ENCODE peak calls at places on chromosomes 2 and 18, in six cellular contexts. L is body of pancreas, F is right lobe of liver, V is A549, W is OCI-LY7, I is ovary. G is an unnamed sample.

GRCh38 chr2:200275281-200276103 is 31.0 kb upstream of the SPATS2L start:
- DNase-seq in L (no peak), F (no peak), V (no peak), W (no peak), I (no peak), G (no peak)

GRCh38 chr18:23209031-23209430 is 73.7 kb downstream of the CABLES1 start:
- DNase-seq in L (no peak), F (no peak), V (no peak), W (no peak), I (no peak), G (no peak)

GRCh38 chr2:172888704-172889103 is 153.1 kb downstream of the RAPGEF4 start:
- DNase-seq in L (no peak), F (no peak), V (no peak), W (no peak), I (no peak), G (no peak)

GRCh38 chr18:11246883-11247282 is 97.5 kb upstream of the PIEZO2 start:
- DNase-seq in L (no peak), F (no peak), V (no peak), W (no peak), I (no peak), G (peak)

GRCh38 chr2:233829193-233830110 is 24.9 kb downstream of the HJURP start:
- DNase-seq in L (no peak), F (no peak), V (no peak), W (no peak), I (no peak), G (no peak)

GRCh38 chr18:65990174-65990690 is 239.4 kb downstream of the CDH7 start:
- DNase-seq in L (no peak), F (no peak), V (no peak), W (no peak), I (no peak), G (no peak)

GRCh38 chr18:12121175-12122095 is 27.8 kb downstream of the ANKRD62 start:
- DNase-seq in L (peak), F (no peak), V (peak), W (no peak), I (no peak), G (no peak)

GRCh38 chr18:44060197-44060596 is 620.5 kb upstream of the SETBP1 start:
- DNase-seq in L (no peak), F (no peak), V (no peak), W (no peak), I (no peak), G (no peak)

GRCh38 chr2:147076634-147077033 is 768.2 kb upstream of the ACVR2A start:
- DNase-seq in L (no peak), F (no peak), V (no peak), W (no peak), I (no peak), G (peak)

GRCh38 chr18:62715829-62716678 is 713 bp downstream of the PHLPP1 start:
- DNase-seq in L (peak), F (peak), V (peak), W (peak), I (peak), G (peak)

GRCh38 chr18:74994502-74995403 is 214.2 kb downstream of the PTGR3 start:
- DNase-seq in L (no peak), F (no peak), V (no peak), W (no peak), I (no peak), G (peak)

GRCh38 chr2:174763793-174764179 is 486 bp downstream of the CHRNA1 start:
- DNase-seq in L (no peak), F (no peak), V (no peak), W (no peak), I (no peak), G (no peak)

GRCh38 chr2:174764281-174765063 is at the start of gene CHRNA1:
- DNase-seq in L (no peak), F (no peak), V (no peak), W (no peak), I (no peak), G (peak)

GRCh38 chr2:174768557-174768956 is 4.3 kb upstream of the CHRNA1 start:
- DNase-seq in L (no peak), F (no peak), V (no peak), W (no peak), I (no peak), G (no peak)

GRCh38 chr2:174762464-174762863 is 1.8 kb downstream of the CHRNA1 start:
- DNase-seq in L (no peak), F (no peak), V (no peak), W (no peak), I (no peak), G (no peak)

DNA sequence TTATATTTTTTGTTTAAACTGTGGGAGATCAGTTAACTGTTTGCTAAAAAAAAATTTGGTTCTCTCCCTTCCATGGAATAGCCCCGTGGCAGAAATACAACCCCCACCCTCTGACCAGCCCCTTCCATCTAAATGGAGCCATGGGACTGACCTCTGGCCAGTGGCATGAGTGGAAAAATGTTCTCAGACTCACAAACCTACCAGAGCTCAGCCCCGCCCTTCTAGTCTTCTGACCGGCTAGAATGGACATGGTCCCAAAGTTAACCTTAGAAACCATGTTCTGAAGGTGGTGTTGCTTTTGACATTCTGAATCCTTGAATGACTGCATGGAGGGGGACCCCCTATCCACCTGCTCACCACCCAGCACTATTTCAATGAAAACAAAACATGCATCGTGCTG is 1.3 kb upstream of the CHRNA1 start:
- DNase-seq in L (no peak), F (no peak), V (no peak), W (no peak), I (no peak), G (no peak)
- H3K4me3 ChIP-seq in L (no peak), F (no peak), V (no peak), W (no peak), I (no peak), G (no peak)

GRCh38 chr2:70357076-70358071 is 55.5 kb upstream of the FAM136A start:
- DNase-seq in L (no peak), F (no peak), V (peak), W (no peak), I (no peak), G (no peak)
- H3K4me3 ChIP-seq in L (no peak), F (no peak), V (no peak), W (no peak), I (no peak), G (no peak)

DNA sequence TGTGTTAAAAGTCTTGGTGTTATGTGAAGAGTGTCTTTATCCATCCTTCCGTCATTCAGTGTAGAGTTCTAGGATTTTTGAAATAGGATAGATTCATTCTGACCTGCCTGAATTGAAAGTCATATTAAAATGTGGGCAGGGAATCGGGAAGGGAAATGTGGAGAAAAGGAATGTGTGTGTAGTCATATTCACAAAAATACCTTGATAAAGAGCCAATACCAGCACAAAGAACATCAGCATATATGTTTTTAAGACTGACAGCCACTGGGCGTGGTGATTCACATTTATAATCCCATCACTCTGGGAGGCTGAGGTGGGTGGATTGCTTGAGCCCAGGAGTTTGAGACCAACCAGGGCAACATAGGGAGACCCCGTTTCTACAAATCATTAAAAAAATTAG is 188.1 kb downstream of the CAMKMT start:
- DNase-seq in L (no peak), F (no peak), V (no peak), W (no peak), I (no peak), G (peak)
- H3K4me3 ChIP-seq in L (no peak), F (no peak), V (no peak), W (no peak), I (no peak), G (no peak)

DNA sequence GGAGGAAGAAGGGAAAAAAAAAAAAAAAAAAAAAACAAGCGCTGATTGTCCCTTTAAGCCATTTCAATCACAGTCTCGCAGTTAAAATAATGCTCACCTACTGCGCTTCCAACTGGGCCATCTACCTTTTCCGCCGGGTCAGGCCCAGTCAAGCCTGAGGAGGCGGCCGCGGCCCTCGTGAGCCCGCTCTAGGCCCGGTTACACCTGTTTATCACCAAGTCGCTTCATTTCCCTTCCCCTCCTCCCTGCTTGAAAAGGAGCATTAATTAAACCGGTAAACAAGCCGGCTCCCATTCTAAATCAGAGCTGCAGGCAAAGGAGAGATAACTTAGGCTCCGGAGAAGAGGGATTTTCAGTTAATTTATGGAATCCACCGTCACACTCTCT is 140.2 kb upstream of the SIX3 start:
- DNase-seq in L (no peak), F (no peak), V (no peak), W (no peak), I (no peak), G (no peak)
- H3K4me3 ChIP-seq in L (no peak), F (no peak), V (no peak), W (no peak), I (no peak), G (no peak)

DNA sequence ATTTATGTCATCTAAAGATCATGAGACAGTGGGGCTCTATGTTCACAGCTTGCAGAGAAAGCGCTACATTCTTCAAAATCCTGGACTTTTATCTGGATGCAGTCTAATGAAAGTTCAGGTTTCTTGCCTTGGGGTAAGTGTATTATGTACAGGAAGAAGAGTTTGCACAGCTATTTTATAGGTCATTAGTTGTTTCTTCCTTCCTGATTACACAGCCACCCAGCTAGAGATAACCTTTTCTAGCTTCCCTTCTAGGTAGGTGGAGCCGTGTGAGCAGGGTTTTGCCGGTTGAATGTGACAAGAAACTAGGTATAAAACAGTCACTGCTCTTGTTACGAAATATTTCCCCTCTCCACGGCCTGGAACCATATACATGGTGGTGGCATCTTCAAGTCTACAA is 800.8 kb upstream of the SOX11 start:
- DNase-seq in L (no peak), F (no peak), V (peak), W (no peak), I (no peak), G (no peak)
- H3K4me3 ChIP-seq in L (no peak), F (no peak), V (no peak), W (no peak), I (no peak), G (no peak)

GRCh38 chr18:50203801-50204604 is 9.1 kb upstream of the MYO5B start:
- DNase-seq in L (peak), F (peak), V (peak), W (no peak), I (no peak), G (peak)
- H3K4me3 ChIP-seq in L (no peak), F (no peak), V (no peak), W (no peak), I (no peak), G (no peak)

DNA sequence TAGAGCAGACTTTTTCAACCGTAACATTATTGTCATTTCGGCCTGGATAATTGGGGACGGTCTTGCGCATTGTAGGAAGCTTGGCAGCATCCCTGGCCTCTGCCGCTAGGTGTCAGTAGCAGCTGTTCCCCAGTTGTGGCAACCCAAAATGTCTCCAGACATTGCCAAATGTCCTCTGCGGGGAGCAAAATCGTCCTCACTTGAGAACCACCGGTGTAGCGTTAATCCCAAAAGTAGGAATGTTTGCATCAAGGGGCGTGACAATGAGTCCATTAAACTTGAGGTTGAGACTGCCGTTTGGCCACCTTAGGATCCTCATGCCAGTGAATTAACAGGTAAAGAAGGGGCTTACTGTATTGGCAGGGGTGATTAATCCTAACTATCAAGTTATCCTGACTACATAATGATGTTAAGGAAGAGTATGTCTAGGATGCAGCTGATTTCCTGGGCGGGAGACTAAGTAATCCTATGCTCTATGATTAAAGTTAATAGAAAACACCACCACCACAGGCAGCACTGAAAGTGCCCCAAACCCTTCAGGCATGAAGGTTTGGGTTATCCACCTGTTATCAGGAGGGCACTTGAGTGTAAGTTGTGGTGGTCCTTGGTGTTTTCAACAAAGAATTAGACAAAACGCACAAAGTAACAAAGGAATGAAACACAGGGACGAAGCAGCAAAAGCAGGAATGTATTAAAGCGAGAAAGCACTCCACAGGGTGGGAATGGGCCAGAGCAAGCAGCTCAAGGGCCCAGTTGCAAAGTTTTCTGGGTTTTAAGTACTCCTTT is 4.9 kb upstream of the ZC3H8 start:
- DNase-seq in L (peak), F (peak), V (peak), W (peak), I (peak), G (peak)
- H3K4me3 ChIP-seq in L (no peak), F (no peak), V (no peak), W (no peak), I (no peak), G (no peak)